ENCODE peak calls at places on chromosomes 2 and 18, in five cellular contexts. E, V, T, W and X are unnamed samples.

GRCh38 chr2:199383006-199383405 is 74.7 kb downstream of the SATB2 start:
- DNase-seq in E (no peak), V (no peak), T (no peak), W (no peak), X (no peak)

GRCh38 chr2:233542507-233542906 is 24.1 kb downstream of the USP40 start:
- DNase-seq in E (peak), V (no peak), T (peak), W (peak), X (no peak)

GRCh38 chr2:157761520-157761919 is 114.6 kb downstream of the ACVR1 start:
- DNase-seq in E (no peak), V (no peak), T (peak), W (peak), X (no peak)

GRCh38 chr2:215332876-215333600 is 21.2 kb downstream of the ATIC start:
- DNase-seq in E (no peak), V (no peak), T (no peak), W (no peak), X (no peak)

GRCh38 chr2:236177604-236177966 is 9.4 kb upstream of the GBX2 start:
- DNase-seq in E (peak), V (no peak), T (peak), W (peak), X (peak)

GRCh38 chr18:58242435-58242834 is 198.4 kb downstream of the NEDD4L start:
- DNase-seq in E (no peak), V (no peak), T (no peak), W (no peak), X (no peak)

GRCh38 chr2:172734711-172735645 is 667 bp upstream of the RAPGEF4 start:
- DNase-seq in E (no peak), V (no peak), T (no peak), W (no peak), X (no peak)

GRCh38 chr2:127535941-127536340 is 458 bp downstream of the MYO7B start:
- DNase-seq in E (no peak), V (no peak), T (no peak), W (no peak), X (no peak)

GRCh38 chr18:74856967-74857366 is 259.3 kb downstream of the ZNF407 start:
- DNase-seq in E (no peak), V (no peak), T (no peak), W (no peak), X (no peak)

GRCh38 chr2:229434131-229434530 is 163.0 kb upstream of the PID1 start:
- DNase-seq in E (no peak), V (no peak), T (peak), W (peak), X (no peak)

GRCh38 chr2:71925268-71926097 is 222.2 kb downstream of the CYP26B1 start:
- DNase-seq in E (no peak), V (no peak), T (peak), W (peak), X (no peak)

GRCh38 chr2:41869542-41870256 is 178.1 kb upstream of the PKDCC start:
- DNase-seq in E (peak), V (peak), T (peak), W (peak), X (peak)

GRCh38 chr18:74172697-74173433 is 24.5 kb downstream of the TIMM21 start:
- DNase-seq in E (no peak), V (no peak), T (no peak), W (no peak), X (no peak)

GRCh38 chr2:230614913-230615332 is 97.7 kb upstream of the CAB39 start:
- DNase-seq in E (no peak), V (no peak), T (no peak), W (no peak), X (no peak)

GRCh38 chr18:76345901-76346300 is 149.1 kb downstream of the ZNF516 start:
- DNase-seq in E (no peak), V (no peak), T (no peak), W (no peak), X (no peak)

GRCh38 chr2:193900292-193900691 is 1705.6 kb upstream of the TMEFF2 start:
- DNase-seq in E (no peak), V (no peak), T (no peak), W (no peak), X (no peak)

GRCh38 chr2:158120102-158120501 is 18.4 kb downstream of the UPP2 start:
- DNase-seq in E (no peak), V (no peak), T (peak), W (no peak), X (no peak)

GRCh38 chr2:43180901-43181300 is 45.5 kb downstream of the ZFP36L2 start:
- DNase-seq in E (no peak), V (no peak), T (no peak), W (no peak), X (no peak)

GRCh38 chr2:24365051-24365450 is 4.7 kb upstream of the ITSN2 start:
- DNase-seq in E (peak), V (peak), T (no peak), W (peak), X (no peak)

GRCh38 chr2:48377646-48378045 is 152.3 kb upstream of the STON1 start:
- DNase-seq in E (no peak), V (no peak), T (peak), W (no peak), X (no peak)

GRCh38 chr2:191711621-191712020 is 33.7 kb downstream of the NABP1 start:
- DNase-seq in E (no peak), V (no peak), T (no peak), W (no peak), X (no peak)

GRCh38 chr18:74310411-74310810 is 5.2 kb upstream of the C18orf63 start:
- DNase-seq in E (no peak), V (no peak), T (peak), W (peak), X (no peak)

GRCh38 chr2:106547104-106547503 is 59.9 kb downstream of the CD8B2 start:
- DNase-seq in E (no peak), V (peak), T (no peak), W (peak), X (no peak)

GRCh38 chr2:42008241-42008911 is 39.4 kb upstream of the PKDCC start:
- DNase-seq in E (no peak), V (no peak), T (no peak), W (peak), X (no peak)

GRCh38 chr2:96913398-96914202 is 43.7 kb upstream of the SEMA4C start:
- DNase-seq in E (no peak), V (no peak), T (no peak), W (no peak), X (no peak)

GRCh38 chr2:117644403-117644802 is 170.1 kb upstream of the DDX18 start:
- DNase-seq in E (no peak), V (no peak), T (no peak), W (no peak), X (no peak)

GRCh38 chr2:86105969-86106945 is at the start of gene PTCD3:
- DNase-seq in E (peak), V (peak), T (peak), W (peak), X (peak)

GRCh38 chr2:180130403-180130802 is 123.3 kb upstream of the CWC22 start:
- DNase-seq in E (no peak), V (no peak), T (peak), W (no peak), X (no peak)

GRCh38 chr18:49632588-49632987 is 70.7 kb downstream of the LIPG start:
- DNase-seq in E (no peak), V (no peak), T (no peak), W (no peak), X (no peak)

GRCh38 chr2:16653799-16654198 is 11.8 kb downstream of the CYRIA start:
- DNase-seq in E (no peak), V (no peak), T (no peak), W (no peak), X (no peak)

GRCh38 chr2:240624950-240625621 is at the start of gene GPR35:
- DNase-seq in E (peak), V (peak), T (peak), W (peak), X (no peak)

GRCh38 chr2:233419626-233420431 is 65.5 kb downstream of the DGKD start:
- DNase-seq in E (no peak), V (no peak), T (no peak), W (peak), X (no peak)

GRCh38 chr2:101251844-101252407 is 760 bp upstream of the CNOT11 start:
- DNase-seq in E (no peak), V (no peak), T (peak), W (no peak), X (peak)

GRCh38 chr18:51051105-51051712 is 21.2 kb downstream of the SMAD4 start:
- DNase-seq in E (no peak), V (no peak), T (peak), W (peak), X (no peak)